ENCODE peak calls at places on chromosomes 6 and 20, in five cellular contexts. X is heart right ventricle, F is fibroblast of the aortic adventitia, I is HFF-Myc, E is Panc1. U is an unnamed sample.
A peak's percentile ranks its signal among the peaks of the same experiment; 100 is the strongest.

GRCh38 chr6:21149460-21149859 is 444.1 kb upstream of the SOX4 start:
- DNase-seq in E (no peak), I (no peak), F (peak; percentile 13), X (no peak), U (no peak)

GRCh38 chr20:25478889-25479568 is 71.6 kb downstream of the GINS1 start:
- DNase-seq in I (no peak), E (no peak), X (no peak), F (no peak), U (no peak)

GRCh38 chr6:30931959-30932645 is at the start of gene SFTA2:
- DNase-seq in X (no peak), F (no peak), E (no peak), I (no peak), U (no peak)

GRCh38 chr6:151118453-151119123 is 121.2 kb upstream of the AKAP12 start:
- DNase-seq in X (no peak), I (no peak), E (no peak), F (no peak), U (no peak)

GRCh38 chr6:2812695-2813094 is 29.0 kb downstream of the SERPINB1 start:
- DNase-seq in E (no peak), I (no peak), F (no peak), X (no peak), U (no peak)

GRCh38 chr6:25787469-25787868 is 32.9 kb downstream of the SLC17A4 start:
- DNase-seq in X (no peak), I (no peak), E (no peak), F (no peak), U (no peak)

GRCh38 chr6:13881621-13882165 is 43.1 kb upstream of the RNF182 start:
- DNase-seq in F (no peak), I (no peak), E (no peak), X (no peak), U (no peak)

GRCh38 chr6:36353411-36353915 is 16.8 kb upstream of the BNIP5 start:
- DNase-seq in I (no peak), E (no peak), F (peak; percentile 52), X (no peak), U (no peak)

GRCh38 chr6:48032156-48032555 is 78.8 kb downstream of the PTCHD4 start:
- DNase-seq in I (peak; percentile 32), F (peak; percentile 80), X (no peak), E (no peak), U (peak; percentile 51)

GRCh38 chr6:150573041-150573681 is 26.5 kb upstream of the PLEKHG1 start:
- DNase-seq in I (no peak), E (no peak), F (no peak), X (no peak), U (no peak)

GRCh38 chr20:45047581-45048119 is 53.3 kb downstream of the KCNS1 start:
- DNase-seq in X (no peak), I (no peak), F (no peak), E (no peak), U (no peak)

GRCh38 chr6:127851197-127851596 is 49.7 kb downstream of the THEMIS start:
- DNase-seq in F (peak; percentile 21), I (no peak), E (no peak), X (no peak), U (no peak)

GRCh38 chr20:44050925-44051660 is 135.9 kb downstream of the JPH2 start:
- DNase-seq in I (no peak), X (no peak), F (no peak), E (no peak), U (no peak)

GRCh38 chr6:39102024-39102820 is 12.8 kb downstream of the SAYSD1 start:
- DNase-seq in F (peak; percentile 94), I (no peak), E (no peak), X (peak; percentile 23), U (no peak)

GRCh38 chr6:170248861-170249600 is 41.8 kb downstream of the DLL1 start:
- DNase-seq in F (no peak), I (no peak), E (no peak), X (no peak), U (no peak)

GRCh38 chr20:13819885-13820645 is 35.2 kb downstream of the NDUFAF5 start:
- DNase-seq in I (peak; percentile 32), F (peak; percentile 61), X (no peak), E (peak; percentile 30), U (peak; percentile 24)

GRCh38 chr6:4355241-4355640 is 219.9 kb upstream of the ECI2 start:
- DNase-seq in E (no peak), I (no peak), X (no peak), F (peak; percentile 91), U (peak; percentile 80)

GRCh38 chr6:29071831-29072723 is 15.0 kb downstream of the OR2B3 start:
- DNase-seq in I (peak; percentile 2), E (peak; percentile 20), X (no peak), F (peak; percentile 1), U (no peak)

GRCh38 chr6:148177589-148178233 is 164.9 kb upstream of the SASH1 start:
- DNase-seq in E (no peak), X (peak; percentile 75), I (peak; percentile 57), F (peak; percentile 83), U (no peak)

GRCh38 chr20:51978081-51978501 is 175.8 kb upstream of the SALL4 start:
- DNase-seq in I (no peak), E (no peak), X (no peak), F (no peak), U (no peak)

GRCh38 chr20:32742322-32743236 is 688 bp downstream of the COMMD7 start:
- DNase-seq in X (peak; percentile 11), I (no peak), E (no peak), F (no peak), U (no peak)

GRCh38 chr6:40714143-40714542 is 127.0 kb upstream of the LRFN2 start:
- DNase-seq in E (no peak), I (no peak), F (no peak), X (no peak), U (no peak)

GRCh38 chr6:163094881-163095280 is 319.6 kb upstream of the QKI start:
- DNase-seq in E (no peak), F (no peak), I (no peak), X (no peak), U (no peak)

GRCh38 chr20:7692478-7692877 is 247.8 kb downstream of the HAO1 start:
- DNase-seq in E (no peak), X (no peak), I (no peak), F (no peak), U (no peak)

GRCh38 chr6:105270511-105270910 is 90.7 kb upstream of the POPDC3 start:
- DNase-seq in X (no peak), I (peak; percentile 42), F (peak; percentile 55), E (no peak), U (peak; percentile 73)

GRCh38 chr6:11722224-11722623 is 56.4 kb downstream of the ADTRP start:
- DNase-seq in F (no peak), X (no peak), I (no peak), E (no peak), U (no peak)

GRCh38 chr20:54063998-54064676 is 6.3 kb downstream of the BCAS1 start:
- DNase-seq in E (no peak), X (no peak), F (no peak), I (no peak), U (no peak)

GRCh38 chr20:25454153-25454900 is 46.9 kb downstream of the GINS1 start:
- DNase-seq in E (no peak), I (no peak), F (no peak), X (no peak), U (no peak)

GRCh38 chr20:53611449-53611894 is 17.8 kb upstream of the ZNF217 start:
- DNase-seq in X (no peak), E (peak; percentile 90), I (peak; percentile 94), F (peak; percentile 97), U (peak; percentile 99)

GRCh38 chr6:158060447-158061360 is 79.0 kb downstream of the SYNJ2 start:
- DNase-seq in I (no peak), X (peak; percentile 82), F (peak; percentile 97), E (no peak), U (peak; percentile 62)

GRCh38 chr6:99611148-99611547 is 4.5 kb downstream of the PRDM13 start:
- DNase-seq in F (no peak), X (no peak), E (no peak), I (no peak), U (no peak)

GRCh38 chr6:48199502-48199901 is 88.5 kb upstream of the PTCHD4 start:
- DNase-seq in X (no peak), I (no peak), E (no peak), F (no peak), U (no peak)

GRCh38 chr6:150142657-150143501 is at the start of gene PPP1R14C:
- DNase-seq in X (peak; percentile 50), E (no peak), I (no peak), F (no peak), U (no peak)

GRCh38 chr6:153941768-153942167 is 97.3 kb upstream of the OPRM1 start:
- DNase-seq in I (no peak), F (no peak), X (no peak), E (no peak), U (no peak)

GRCh38 chr20:18802012-18802634 is 11.5 kb upstream of the SCP2D1 start:
- DNase-seq in I (no peak), E (no peak), F (no peak), X (no peak), U (no peak)

GRCh38 chr20:49340161-49340966 is 62.5 kb upstream of the ZNFX1 start:
- DNase-seq in X (no peak), E (no peak), I (no peak), F (peak; percentile 9), U (no peak)
- H3K4me3 ChIP-seq in X (no peak overlapping the region), E (no peak overlapping the region), I (no peak overlapping the region), F (no peak overlapping the region), U (no peak overlapping the region)

DNA sequence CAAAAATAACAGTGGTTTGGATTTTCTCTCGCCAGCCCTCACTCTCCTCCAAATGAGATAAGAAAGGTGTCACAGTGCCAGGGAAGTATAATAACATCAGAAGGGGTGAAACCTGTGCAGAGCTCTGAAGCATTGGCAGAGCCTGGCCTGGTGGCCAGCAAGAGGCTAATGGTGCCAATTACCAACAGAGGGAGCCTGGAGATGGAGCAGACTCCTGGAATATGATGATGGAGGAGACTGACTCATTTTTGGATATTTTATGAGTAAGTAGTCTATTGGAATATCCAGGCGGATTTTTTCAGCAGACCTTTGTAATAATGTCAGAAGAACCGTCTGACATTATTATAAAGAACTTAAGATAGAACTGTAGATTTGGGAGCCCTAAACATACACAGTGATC is 442.6 kb upstream of the MARCKS start:
- DNase-seq in X (no peak), E (peak; percentile 51), F (peak; percentile 87), I (peak; percentile 37), U (peak; percentile 42)
- TF ChIP-seq CTCF in X (peak; percentile 40), E (peak; percentile 81), F (peak; percentile 83), I (peak; percentile 68), U (peak; percentile 75)

GRCh38 chr20:3160418-3160817 is 753 bp upstream of the FASTKD5 start:
- DNase-seq in E (no peak), F (no peak), X (no peak), I (no peak), U (no peak)
- H3K4me3 ChIP-seq in E (peak overlapping the region; percentile 100), F (no peak overlapping the region), X (peak overlapping the region; percentile 16), I (no peak overlapping the region), U (no peak overlapping the region)

GRCh38 chr6:90284745-90285481 is 11.7 kb downstream of the BACH2 start:
- DNase-seq in F (peak; percentile 34), E (no peak), I (no peak), X (no peak), U (peak; percentile 37)

GRCh38 chr6:90285611-90286381 is 10.8 kb downstream of the BACH2 start:
- DNase-seq in F (peak; percentile 87), I (peak; percentile 64), E (peak; percentile 59), X (peak; percentile 77), U (peak; percentile 82)

GRCh38 chr6:90288404-90288803 is 8.2 kb downstream of the BACH2 start:
- DNase-seq in I (no peak), E (no peak), F (no peak), X (no peak), U (peak; percentile 41)

GRCh38 chr6:90286884-90287488 is 9.7 kb downstream of the BACH2 start:
- DNase-seq in X (no peak), I (no peak), F (peak; percentile 27), E (no peak), U (no peak)

GRCh38 chr6:90284236-90284744 is 12.4 kb downstream of the BACH2 start:
- DNase-seq in X (no peak), E (no peak), I (peak; percentile 79), F (peak; percentile 84), U (peak; percentile 94)
- TF ChIP-seq CTCF in X (no peak), E (no peak), I (no peak), F (peak; percentile 59), U (peak; percentile 27)